ENCODE peak calls at places on chromosomes 16 and 17, in nine cellular contexts. A is HCT116; F is neural progenitor cell; T is fibroblast of lung; U is T-helper 17 cell; R is SK-N-SH; J is prostate gland; E is CD4-positive, alpha-beta T cell; M is psoas muscle. V is an unnamed sample. For H3K9me3, the result is how much of the 10 kb centered on the place peaks cover.

GRCh38 chr16:27149986-27150385 is 53.3 kb upstream of the KDM8 start:
- DNase-seq in A (no peak), F (no peak), T (no peak), U (no peak), R (no peak), J (no peak), E (no peak), M (no peak), V (no peak)

GRCh38 chr16:72241930-72242329 is 70.0 kb upstream of the PMFBP1 start:
- DNase-seq in A (peak), F (peak), T (peak), U (no peak), R (peak), J (peak), E (no peak), M (no peak), V (peak)

GRCh38 chr16:200388-200787 is 20.1 kb downstream of the HBQ1 start:
- DNase-seq in A (no peak), F (no peak), T (peak), U (no peak), R (no peak), J (no peak), E (no peak), M (no peak), V (peak)

GRCh38 chr17:17041018-17041521 is 1.2 kb upstream of the MPRIP start:
- DNase-seq in A (no peak), F (no peak), T (peak), U (no peak), R (no peak), J (no peak), E (no peak), M (peak), V (peak)

GRCh38 chr16:88850531-88851199 is 6.1 kb downstream of the GALNS start:
- DNase-seq in A (no peak), F (no peak), T (no peak), U (no peak), R (no peak), J (no peak), E (no peak), M (no peak), V (no peak)

GRCh38 chr16:56382459-56382858 is 42.9 kb downstream of the AMFR start:
- DNase-seq in A (no peak), F (no peak), T (no peak), U (no peak), R (no peak), J (no peak), E (no peak), M (no peak), V (peak)

GRCh38 chr17:47204722-47205418 is 4.3 kb upstream of the MYL4 start:
- DNase-seq in A (no peak), F (no peak), T (peak), U (no peak), R (no peak), J (no peak), E (no peak), M (no peak), V (peak)

GRCh38 chr16:66948034-66948821 is 12.8 kb upstream of the CES3 start:
- DNase-seq in A (no peak), F (no peak), T (no peak), U (no peak), R (no peak), J (no peak), E (no peak), M (peak), V (peak)

GRCh38 chr16:55933038-55933437 is 57.9 kb upstream of the CES5A start:
- DNase-seq in A (no peak), F (no peak), T (no peak), U (no peak), R (no peak), J (no peak), E (no peak), M (no peak), V (no peak)

GRCh38 chr16:3363793-3364192 is 8.1 kb downstream of the OR2C1 start:
- DNase-seq in A (peak), F (no peak), T (no peak), U (no peak), R (no peak), J (no peak), E (no peak), M (no peak), V (no peak)

GRCh38 chr17:27575912-27576252 is 55.1 kb upstream of the LGALS9 start:
- DNase-seq in A (no peak), F (no peak), T (no peak), U (no peak), R (no peak), J (no peak), E (no peak), M (no peak), V (no peak)

GRCh38 chr17:7552621-7553051 is 3.8 kb downstream of the TNFSF12 start:
- DNase-seq in A (no peak), F (no peak), T (no peak), U (no peak), R (no peak), J (no peak), E (no peak), M (no peak), V (no peak)

GRCh38 chr17:44350733-44351226 is 5.7 kb downstream of the GRN start:
- DNase-seq in A (no peak), F (peak), T (peak), U (peak), R (peak), J (peak), E (peak), M (peak), V (peak)

GRCh38 chr16:75758215-75758614 is 31.9 kb upstream of the CPHXL start:
- DNase-seq in A (no peak), F (no peak), T (peak), U (no peak), R (no peak), J (no peak), E (no peak), M (no peak), V (peak)

GRCh38 chr17:46975287-46975686 is 3.8 kb downstream of the RPRML start:
- DNase-seq in A (no peak), F (no peak), T (no peak), U (no peak), R (no peak), J (no peak), E (no peak), M (no peak), V (no peak)

GRCh38 chr16:21599994-21600773 is 807 bp downstream of the METTL9 start:
- DNase-seq in A (no peak), F (peak), T (peak), U (peak), R (peak), J (peak), E (no peak), M (no peak), V (peak)

GRCh38 chr16:12199524-12199923 is 223.0 kb downstream of the SNX29 start:
- DNase-seq in A (no peak), F (peak), T (no peak), U (no peak), R (no peak), J (no peak), E (no peak), M (no peak), V (no peak)

GRCh38 chr17:72863511-72864175 is 228.8 kb downstream of the SLC39A11 start:
- DNase-seq in A (no peak), F (peak), T (no peak), U (no peak), R (no peak), J (no peak), E (no peak), M (no peak), V (no peak)

GRCh38 chr17:51166987-51167931 is 1.0 kb downstream of the NME2 start:
- DNase-seq in A (no peak), F (peak), T (peak), U (peak), R (peak), J (peak), E (peak), M (peak), V (peak)

GRCh38 chr17:74859439-74860228 is at the start of gene GRIN2C:
- DNase-seq in A (no peak), F (peak), T (no peak), U (peak), R (peak), J (no peak), E (no peak), M (no peak), V (peak)

GRCh38 chr17:38743556-38744171 is 4.5 kb downstream of the PCGF2 start:
- DNase-seq in A (no peak), F (no peak), T (no peak), U (no peak), R (no peak), J (no peak), E (no peak), M (peak), V (no peak)

GRCh38 chr17:17467720-17468119 is 9.1 kb upstream of the MED9 start:
- DNase-seq in A (no peak), F (no peak), T (peak), U (no peak), R (no peak), J (no peak), E (no peak), M (no peak), V (no peak)

GRCh38 chr16:73048292-73049050 is 543 bp upstream of the ZFHX3 start:
- DNase-seq in A (no peak), F (peak), T (no peak), U (no peak), R (peak), J (peak), E (no peak), M (peak), V (peak)

GRCh38 chr17:74873036-74873873 is 461 bp upstream of the FDXR start:
- DNase-seq in A (peak), F (peak), T (peak), U (peak), R (peak), J (peak), E (peak), M (peak), V (peak)

GRCh38 chr17:61238455-61238933 is 161.1 kb upstream of the TBX2 start:
- DNase-seq in A (no peak), F (no peak), T (peak), U (no peak), R (peak), J (no peak), E (no peak), M (no peak), V (no peak)

GRCh38 chr17:27343972-27344607 is 50.2 kb downstream of the WSB1 start:
- DNase-seq in A (no peak), F (no peak), T (peak), U (no peak), R (no peak), J (no peak), E (no peak), M (no peak), V (no peak)

GRCh38 chr17:42060231-42060630 is 9.8 kb upstream of the C17orf113 start:
- DNase-seq in A (no peak), F (no peak), T (no peak), U (no peak), R (no peak), J (no peak), E (no peak), M (no peak), V (no peak)

GRCh38 chr17:5896215-5896614 is 174.0 kb upstream of the WSCD1 start:
- DNase-seq in A (no peak), F (no peak), T (no peak), U (no peak), R (no peak), J (no peak), E (no peak), M (no peak), V (no peak)
- H3K9me3 ChIP-seq in A (under half), F (under half), T (under half), U (under half), R (under half), J (under half), E (under half), M (under half), V (under half)

GRCh38 chr17:39826334-39826733 is 37.8 kb downstream of the IKZF3 start:
- DNase-seq in A (no peak), F (no peak), T (no peak), U (no peak), R (no peak), J (no peak), E (no peak), M (no peak), V (no peak)

GRCh38 chr17:39822051-39822450 is 42.1 kb downstream of the IKZF3 start:
- DNase-seq in A (no peak), F (no peak), T (no peak), U (no peak), R (no peak), J (no peak), E (no peak), M (no peak), V (no peak)

GRCh38 chr17:39820541-39820940 is 43.6 kb downstream of the IKZF3 start:
- DNase-seq in A (no peak), F (peak), T (no peak), U (no peak), R (no peak), J (no peak), E (no peak), M (no peak), V (no peak)

GRCh38 chr17:39820987-39821386 is 43.1 kb downstream of the IKZF3 start:
- DNase-seq in A (no peak), F (no peak), T (no peak), U (no peak), R (no peak), J (no peak), E (no peak), M (no peak), V (no peak)

DNA sequence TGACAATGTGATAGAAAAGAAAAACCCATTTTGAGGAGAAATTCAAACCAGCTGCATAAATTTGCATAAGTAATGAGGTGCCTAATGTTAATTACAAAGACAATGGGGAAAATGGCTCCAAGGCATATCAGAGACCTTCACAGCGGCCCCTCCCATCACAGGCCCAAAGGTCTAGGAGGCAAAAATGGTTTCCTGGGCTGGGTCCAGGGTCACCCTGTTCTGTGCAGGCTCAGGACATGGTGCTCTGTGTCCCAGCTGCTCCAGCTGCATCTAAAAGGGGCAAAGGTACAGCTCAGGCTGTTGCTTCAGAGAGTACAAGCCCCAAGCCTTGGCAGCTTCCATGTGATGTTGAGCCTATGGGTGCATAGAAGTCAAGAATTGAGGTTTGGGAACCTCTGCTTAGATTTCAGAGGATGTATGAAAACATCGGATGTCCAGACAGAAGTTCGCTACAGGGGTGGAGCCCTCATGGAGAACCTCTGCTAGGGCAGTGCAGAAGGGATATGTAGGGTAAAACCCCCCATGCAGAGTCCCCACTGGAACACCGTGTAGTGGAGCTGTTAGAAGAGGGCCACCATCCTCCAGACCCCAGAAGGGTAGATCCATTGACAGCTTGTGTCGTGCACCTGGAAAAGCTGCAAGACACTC is 40.6 kb downstream of the IKZF3 start:
- DNase-seq in A (no peak), F (peak), T (no peak), U (no peak), R (no peak), J (no peak), E (no peak), M (no peak), V (no peak)
- H3K9me3 ChIP-seq in A (under half), F (under half), T (under half), U (under half), R (under half), J (under half), E (under half), M (under half), V (under half)

GRCh38 chr16:62899737-62900136 is 863.5 kb upstream of the CDH8 start:
- DNase-seq in A (no peak), F (no peak), T (no peak), U (no peak), R (no peak), J (no peak), E (no peak), M (no peak), V (no peak)
- H3K9me3 ChIP-seq in A (under half), F (under half), T (under half), U (under half), R (under half), J (under half), E (under half), M (under half), V (under half)

DNA sequence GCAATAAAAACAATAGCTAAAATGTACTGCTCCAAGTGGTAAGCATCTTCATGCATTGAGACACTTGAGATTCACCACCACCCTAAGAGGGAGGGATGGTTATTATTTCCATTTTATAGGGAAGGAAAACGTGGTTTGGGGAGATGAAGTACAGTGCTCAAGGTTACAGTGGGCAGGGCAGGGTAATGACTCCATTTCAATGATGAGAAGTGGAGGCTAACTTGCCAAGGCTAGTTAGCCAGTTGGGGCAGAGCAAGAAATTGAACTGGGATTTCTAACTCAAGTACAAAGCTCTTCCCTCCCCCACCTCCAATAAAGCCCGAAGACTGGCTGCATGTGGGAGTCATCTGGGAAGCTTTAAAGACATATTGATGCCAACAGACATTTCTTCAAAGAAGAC is 6.3 kb upstream of the SPACA3 start:
- DNase-seq in A (no peak), F (no peak), T (no peak), U (no peak), R (no peak), J (no peak), E (no peak), M (no peak), V (no peak)
- H3K9me3 ChIP-seq in A (under half), F (under half), T (under half), U (under half), R (under half), J (under half), E (under half), M (under half), V (under half)

DNA sequence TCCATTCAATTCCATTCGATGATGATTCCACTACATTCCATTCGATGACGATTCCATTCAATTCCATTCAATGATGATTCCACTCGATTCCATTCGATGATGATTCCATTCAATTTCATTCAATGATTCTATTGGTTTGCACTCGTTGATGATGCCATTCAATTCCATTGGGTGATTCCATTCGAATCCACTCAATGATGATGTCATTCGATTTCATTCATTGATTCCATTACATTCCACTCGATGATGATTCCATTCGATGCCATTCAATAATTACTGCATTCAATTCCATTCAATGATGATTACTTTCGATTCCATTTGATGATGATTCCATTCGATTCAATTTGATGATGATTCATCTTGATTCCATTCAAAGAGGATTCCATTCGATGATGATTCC is 1299.4 kb downstream of the TP53TG3F start:
- DNase-seq in A (no peak), F (no peak), T (no peak), U (no peak), R (no peak), J (no peak), E (no peak), M (no peak), V (no peak)
- H3K9me3 ChIP-seq in A (half or more), F (half or more), T (under half), U (under half), R (under half), J (under half), E (half or more), M (half or more), V (under half)

GRCh38 chr17:19621697-19622096 is 26.9 kb upstream of the ALDH3A2 start:
- DNase-seq in A (no peak), F (no peak), T (no peak), U (no peak), R (no peak), J (no peak), E (no peak), M (no peak), V (no peak)

GRCh38 chr17:19613979-19614378 is 34.6 kb upstream of the ALDH3A2 start:
- DNase-seq in A (no peak), F (no peak), T (no peak), U (no peak), R (no peak), J (no peak), E (no peak), M (no peak), V (no peak)

GRCh38 chr17:19618015-19618414 is 30.5 kb upstream of the ALDH3A2 start:
- DNase-seq in A (no peak), F (no peak), T (no peak), U (no peak), R (no peak), J (no peak), E (no peak), M (no peak), V (no peak)

GRCh38 chr17:19614900-19615299 is 33.7 kb upstream of the ALDH3A2 start:
- DNase-seq in A (no peak), F (no peak), T (no peak), U (no peak), R (no peak), J (no peak), E (no peak), M (no peak), V (no peak)

GRCh38 chr17:19619705-19620325 is 28.7 kb upstream of the ALDH3A2 start:
- DNase-seq in A (no peak), F (no peak), T (no peak), U (no peak), R (no peak), J (no peak), E (no peak), M (no peak), V (no peak)
- H3K9me3 ChIP-seq in A (under half), F (under half), T (under half), U (under half), R (under half), J (under half), E (under half), M (under half), V (under half)